ENCODE peak calls at places on chromosomes 2 and 18, in five cellular contexts. T, R, I, L and K are unnamed samples.

GRCh38 chr2:119178811-119179601 is 20.5 kb upstream of the C1QL2 start:
- DNase-seq in T (no peak), R (peak), L (peak), I (no peak), K (no peak)

GRCh38 chr18:62937065-62937464 is 221.7 kb downstream of the PHLPP1 start:
- DNase-seq in I (no peak), T (no peak), R (peak), L (peak), K (no peak)

GRCh38 chr2:72193723-72194122 is 46.1 kb upstream of the CYP26B1 start:
- DNase-seq in R (no peak), L (no peak), I (no peak), T (no peak), K (no peak)

GRCh38 chr18:45008694-45009372 is 328.1 kb downstream of the SETBP1 start:
- DNase-seq in L (no peak), T (no peak), R (no peak), I (no peak), K (no peak)

GRCh38 chr2:29192526-29192925 is 77.3 kb downstream of the CLIP4 start:
- DNase-seq in T (no peak), R (peak), I (no peak), L (no peak), K (no peak)

GRCh38 chr2:187655001-187655400 is 100.8 kb upstream of the TFPI start:
- DNase-seq in R (no peak), T (no peak), I (no peak), L (no peak), K (no peak)

GRCh38 chr2:233443511-233444183 is 89.4 kb downstream of the DGKD start:
- DNase-seq in R (peak), L (peak), T (peak), I (peak), K (peak)

GRCh38 chr2:45974056-45974455 is 322.6 kb downstream of the PRKCE start:
- DNase-seq in L (no peak), R (no peak), T (no peak), I (no peak), K (no peak)

GRCh38 chr18:23142285-23142929 is 7.1 kb downstream of the CABLES1 start:
- DNase-seq in I (no peak), L (no peak), R (peak), T (no peak), K (no peak)

GRCh38 chr2:173906626-173907025 is 58.5 kb downstream of the SP3 start:
- DNase-seq in I (no peak), R (no peak), T (no peak), L (no peak), K (no peak)

GRCh38 chr2:68214381-68214780 is 38.0 kb downstream of the PPP3R1 start:
- DNase-seq in I (no peak), T (no peak), R (no peak), L (no peak), K (no peak)

GRCh38 chr2:11248-11941 is 34.9 kb downstream of the FAM110C start:
- DNase-seq in L (no peak), I (peak), R (peak), T (peak), K (no peak)

GRCh38 chr18:23209031-23209430 is 73.7 kb downstream of the CABLES1 start:
- DNase-seq in L (peak), R (peak), I (no peak), T (no peak), K (no peak)

GRCh38 chr2:190802133-190802532 is 78.5 kb upstream of the GLS start:
- DNase-seq in R (no peak), L (no peak), I (no peak), T (peak), K (peak)